ENCODE peak calls at places on chromosomes 13 and 19, in seven cellular contexts. D is stimulated activated CD4-positive, alpha-beta T cell treated with anti-CD3 and anti-CD28 coated beads, Interleukin-4, amount 100 ng/mL, for 24 hours; W is Kasumi-1; Z is B cell; G is myocyte; Q is RPMI7951; L is head of caudate nucleus. U is an unnamed sample.

GRCh38 chr13:72198967-72199601 is 332.1 kb upstream of the DACH1 start:
- DNase-seq in Z (no peak), G (no peak), Q (no peak), D (no peak), L (no peak), W (no peak), U (no peak)

GRCh38 chr19:44876930-44877530 is 14.0 kb upstream of the TOMM40 start:
- DNase-seq in D (no peak), W (peak; percentile 30), G (no peak), Q (no peak), Z (no peak), L (no peak), U (no peak)

GRCh38 chr19:2047449-2048103 is 3.5 kb downstream of the MKNK2 start:
- DNase-seq in D (no peak), Q (peak; percentile 84), Z (no peak), W (no peak), G (peak; percentile 79), L (no peak), U (peak; percentile 75)

GRCh38 chr19:47267350-47267759 is 7.3 kb upstream of the INAFM1 start:
- DNase-seq in Z (no peak), D (no peak), G (peak; percentile 40), W (no peak), L (peak; percentile 61), Q (no peak), U (no peak)

GRCh38 chr13:31756346-31756745 is 17.0 kb downstream of the RXFP2 start:
- DNase-seq in W (no peak), G (peak; percentile 66), D (no peak), Q (peak; percentile 97), L (no peak), Z (no peak), U (peak; percentile 49)

GRCh38 chr19:51607920-51608562 is 22.2 kb downstream of the SIGLEC5 start:
- DNase-seq in G (peak; percentile 79), D (peak; percentile 67), Q (peak; percentile 74), L (peak; percentile 47), Z (peak; percentile 41), W (peak; percentile 89), U (peak; percentile 57)

GRCh38 chr13:33186851-33187250 is 98.7 kb downstream of the STARD13 start:
- DNase-seq in Z (no peak), W (no peak), D (no peak), G (peak; percentile 27), L (no peak), Q (peak; percentile 61), U (no peak)

GRCh38 chr19:51078104-51078503 is 4.6 kb downstream of the KLK14 start:
- DNase-seq in G (no peak), Q (no peak), W (no peak), L (no peak), D (no peak), Z (no peak), U (no peak)

GRCh38 chr19:4636151-4636717 is 3.1 kb upstream of the TNFAIP8L1 start:
- DNase-seq in Q (peak; percentile 50), L (no peak), W (peak; percentile 39), Z (peak; percentile 88), D (peak; percentile 77), G (peak; percentile 67), U (no peak)

GRCh38 chr13:96848275-96848674 is 146.0 kb downstream of the OXGR1 start:
- DNase-seq in D (no peak), Q (no peak), Z (no peak), L (no peak), W (no peak), G (no peak), U (peak; percentile 4)

GRCh38 chr13:61685683-61686013 is 270.0 kb upstream of the PCDH20 start:
- DNase-seq in L (peak; percentile 13), Q (peak; percentile 5), W (no peak), Z (no peak), G (no peak), D (no peak), U (no peak)

GRCh38 chr13:77515785-77516184 is 19.7 kb upstream of the SCEL start:
- DNase-seq in G (no peak), Z (no peak), L (no peak), Q (no peak), D (no peak), W (no peak), U (no peak)

U was measured in SW480.